ENCODE peak calls at places on chromosome 19, in five cellular contexts. One of them, this sample, is unnamed.
A peak's percentile ranks its signal among the peaks of the same experiment; 100 is the strongest.

GRCh38 chr19:1377176-1377964 is 6.3 kb upstream of the NDUFS7 start:
- DNase-seq in upper lobe of right lung: no peak
- DNase-seq in lower lobe of right lung: no peak
- DNase-seq in mucosa of descending colon: no peak
- DNase-seq in neural progenitor cell: no peak
- DNase-seq in this sample: no peak

GRCh38 chr19:48696353-48697010 is 711 bp downstream of the FUT2 start:
- DNase-seq in upper lobe of right lung: no peak
- DNase-seq in lower lobe of right lung: no peak
- DNase-seq in mucosa of descending colon: peak; percentile 59
- DNase-seq in neural progenitor cell: peak; percentile 61
- DNase-seq in this sample: no peak

GRCh38 chr19:41886761-41887710 is 4.1 kb downstream of the ARHGEF1 start:
- DNase-seq in upper lobe of right lung: no peak
- DNase-seq in lower lobe of right lung: no peak
- DNase-seq in mucosa of descending colon: no peak
- DNase-seq in neural progenitor cell: no peak
- DNase-seq in this sample: no peak

GRCh38 chr19:45554481-45554880 is 30.1 kb downstream of the OPA3 start:
- DNase-seq in upper lobe of right lung: no peak
- DNase-seq in lower lobe of right lung: no peak
- DNase-seq in mucosa of descending colon: no peak
- DNase-seq in neural progenitor cell: no peak
- DNase-seq in this sample: no peak

GRCh38 chr19:308471-309205 is 17.4 kb upstream of the PLPP2 start:
- DNase-seq in upper lobe of right lung: peak; percentile 63
- DNase-seq in lower lobe of right lung: no peak
- DNase-seq in mucosa of descending colon: no peak
- DNase-seq in neural progenitor cell: no peak
- DNase-seq in this sample: no peak

GRCh38 chr19:14383556-14383897 is 2.3 kb downstream of the ADGRE5 start:
- DNase-seq in upper lobe of right lung: no peak
- DNase-seq in lower lobe of right lung: no peak
- DNase-seq in mucosa of descending colon: peak; percentile 52
- DNase-seq in neural progenitor cell: no peak
- DNase-seq in this sample: peak; percentile 63

GRCh38 chr19:46481187-46481586 is 9.8 kb upstream of the PNMA8A start:
- DNase-seq in upper lobe of right lung: no peak
- DNase-seq in lower lobe of right lung: no peak
- DNase-seq in mucosa of descending colon: no peak
- DNase-seq in neural progenitor cell: no peak
- DNase-seq in this sample: no peak

GRCh38 chr19:3507371-3508120 is 1.4 kb downstream of the FZR1 start:
- DNase-seq in upper lobe of right lung: no peak
- DNase-seq in lower lobe of right lung: no peak
- DNase-seq in mucosa of descending colon: peak; percentile 41
- DNase-seq in neural progenitor cell: peak; percentile 41
- DNase-seq in this sample: no peak

GRCh38 chr19:12985049-12985776 is 10.1 kb upstream of the NFIX start:
- DNase-seq in upper lobe of right lung: no peak
- DNase-seq in lower lobe of right lung: no peak
- DNase-seq in mucosa of descending colon: peak; percentile 86
- DNase-seq in neural progenitor cell: peak; percentile 36
- DNase-seq in this sample: no peak

GRCh38 chr19:3655402-3656072 is 28.9 kb upstream of the CACTIN start:
- DNase-seq in upper lobe of right lung: no peak
- DNase-seq in lower lobe of right lung: no peak
- DNase-seq in mucosa of descending colon: no peak
- DNase-seq in neural progenitor cell: no peak
- DNase-seq in this sample: peak; percentile 90

GRCh38 chr19:51219307-51219706 is 5.6 kb upstream of the CD33 start:
- DNase-seq in upper lobe of right lung: no peak
- DNase-seq in lower lobe of right lung: no peak
- DNase-seq in mucosa of descending colon: no peak
- DNase-seq in neural progenitor cell: no peak
- DNase-seq in this sample: no peak

GRCh38 chr19:31214086-31214485 is 135.2 kb downstream of the TSHZ3 start:
- DNase-seq in upper lobe of right lung: peak; percentile 65
- DNase-seq in lower lobe of right lung: peak; percentile 61
- DNase-seq in mucosa of descending colon: peak; percentile 71
- DNase-seq in neural progenitor cell: no peak
- DNase-seq in this sample: peak; percentile 99

DNA sequence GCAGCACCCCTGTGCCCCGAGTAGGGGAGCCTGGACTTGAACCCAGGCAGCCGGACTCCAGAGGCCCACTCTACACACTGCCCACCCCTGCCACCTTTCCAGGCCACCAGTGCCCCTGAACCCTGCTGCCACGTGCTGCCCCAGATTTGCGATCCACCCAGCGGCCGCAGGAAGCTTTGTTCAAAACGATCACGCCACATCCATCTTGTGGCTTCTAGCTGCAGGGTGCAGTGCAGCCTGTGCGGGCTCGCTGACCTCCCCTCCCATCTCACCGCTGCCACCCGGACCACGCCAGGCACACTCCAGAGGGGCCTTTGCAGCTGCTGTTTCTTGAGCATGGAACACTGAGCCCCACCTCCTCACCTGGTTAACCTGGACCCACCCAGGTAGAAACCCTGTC is 3.8 kb downstream of the RAVER1 start:
- DNase-seq in upper lobe of right lung: no peak
- DNase-seq in lower lobe of right lung: no peak
- DNase-seq in mucosa of descending colon: no peak
- DNase-seq in neural progenitor cell: no peak
- DNase-seq in this sample: no peak
- H3K36me3 ChIP-seq in upper lobe of right lung: peaks cover 59% of the 10 kb centered on the region
- H3K36me3 ChIP-seq in lower lobe of right lung: peaks cover 63% of the 10 kb centered on the region
- H3K36me3 ChIP-seq in mucosa of descending colon: peaks cover 17% of the 10 kb centered on the region
- H3K36me3 ChIP-seq in neural progenitor cell: peaks cover 9% of the 10 kb centered on the region
- H3K36me3 ChIP-seq in this sample: peaks cover 76% of the 10 kb centered on the region

DNA sequence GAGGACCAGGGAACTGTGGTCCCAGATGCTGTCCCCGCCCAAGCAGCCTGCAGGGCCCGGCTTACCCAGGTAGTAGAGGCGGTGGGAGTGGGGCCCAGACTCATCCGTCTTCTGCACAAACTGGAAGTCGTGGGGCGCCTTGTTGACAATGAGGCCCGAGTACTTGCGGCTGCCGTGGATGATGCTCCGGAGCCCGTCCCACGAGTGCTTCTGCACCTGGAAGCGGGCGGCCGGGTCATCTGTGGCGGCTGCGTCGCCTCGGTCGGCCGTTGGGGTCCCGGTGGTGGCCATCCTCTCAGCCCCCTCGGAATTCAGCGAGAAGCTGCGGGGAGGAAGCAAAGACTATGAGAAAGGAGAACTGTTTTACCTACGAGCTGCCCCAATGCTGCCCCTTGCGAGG is 9.6 kb downstream of the DPP9 start:
- DNase-seq in upper lobe of right lung: no peak
- DNase-seq in lower lobe of right lung: no peak
- DNase-seq in mucosa of descending colon: no peak
- DNase-seq in neural progenitor cell: no peak
- DNase-seq in this sample: no peak
- H3K4me3 ChIP-seq in upper lobe of right lung: no peak overlapping the region
- H3K4me3 ChIP-seq in lower lobe of right lung: no peak overlapping the region
- H3K4me3 ChIP-seq in mucosa of descending colon: no peak overlapping the region
- H3K4me3 ChIP-seq in neural progenitor cell: no peak overlapping the region
- H3K4me3 ChIP-seq in this sample: no peak overlapping the region

DNA sequence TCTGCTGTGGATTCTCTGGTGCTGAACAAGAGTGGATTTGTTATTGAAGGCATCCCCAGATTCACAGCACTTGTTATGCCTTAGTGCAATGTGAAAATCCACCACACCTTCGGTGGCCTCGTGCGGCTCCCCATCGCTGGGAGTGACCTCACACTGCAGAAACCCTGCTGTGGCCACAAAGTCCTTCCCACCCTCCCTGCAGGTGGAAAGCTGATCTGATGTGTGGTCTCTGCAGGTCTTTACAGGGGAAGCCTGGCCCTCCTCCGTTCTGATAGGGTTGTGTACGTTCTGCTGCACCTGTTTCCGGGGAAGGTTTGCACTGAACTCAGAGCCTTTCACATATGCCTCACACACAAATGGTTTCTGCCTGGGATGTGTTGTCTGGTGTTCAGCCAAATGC is 5.0 kb downstream of the ZNF792 start:
- DNase-seq in upper lobe of right lung: no peak
- DNase-seq in lower lobe of right lung: no peak
- DNase-seq in mucosa of descending colon: no peak
- DNase-seq in neural progenitor cell: no peak
- DNase-seq in this sample: no peak
- H3K9me3 ChIP-seq in upper lobe of right lung: peaks cover 55% of the 10 kb centered on the region
- H3K9me3 ChIP-seq in lower lobe of right lung: peaks cover 74% of the 10 kb centered on the region
- H3K9me3 ChIP-seq in mucosa of descending colon: peaks cover 74% of the 10 kb centered on the region
- H3K9me3 ChIP-seq in neural progenitor cell: peaks cover 29% of the 10 kb centered on the region
- H3K9me3 ChIP-seq in this sample: peaks cover 38% of the 10 kb centered on the region

DNA sequence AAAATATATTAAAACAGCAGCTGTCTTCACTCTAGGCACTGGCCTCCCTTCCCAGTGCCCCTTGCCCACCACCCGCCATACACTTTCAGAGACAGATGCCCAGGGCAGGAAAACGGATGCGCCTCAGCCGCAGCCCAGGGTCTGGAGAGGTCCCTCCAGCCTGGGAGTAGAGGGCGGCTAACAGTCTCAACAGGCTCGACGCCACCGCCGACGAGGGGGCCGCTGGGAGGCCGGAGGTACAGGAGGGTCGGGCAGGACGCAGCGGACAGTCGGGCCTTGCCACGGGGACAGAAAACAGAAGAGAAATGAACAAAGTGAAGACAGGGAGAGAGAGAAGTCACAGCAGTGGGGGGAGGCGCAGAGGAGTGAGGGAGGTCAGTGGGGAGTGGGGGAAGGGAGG is 27.1 kb downstream of the C19orf47 start:
- DNase-seq in upper lobe of right lung: peak; percentile 46
- DNase-seq in lower lobe of right lung: no peak
- DNase-seq in mucosa of descending colon: no peak
- DNase-seq in neural progenitor cell: no peak
- DNase-seq in this sample: no peak
- H3K36me3 ChIP-seq in upper lobe of right lung: peaks cover 57% of the 10 kb centered on the region
- H3K36me3 ChIP-seq in lower lobe of right lung: peaks cover 68% of the 10 kb centered on the region
- H3K36me3 ChIP-seq in mucosa of descending colon: no peaks in the 10 kb centered on the region
- H3K36me3 ChIP-seq in neural progenitor cell: no peaks in the 10 kb centered on the region
- H3K36me3 ChIP-seq in this sample: peaks cover 60% of the 10 kb centered on the region

DNA sequence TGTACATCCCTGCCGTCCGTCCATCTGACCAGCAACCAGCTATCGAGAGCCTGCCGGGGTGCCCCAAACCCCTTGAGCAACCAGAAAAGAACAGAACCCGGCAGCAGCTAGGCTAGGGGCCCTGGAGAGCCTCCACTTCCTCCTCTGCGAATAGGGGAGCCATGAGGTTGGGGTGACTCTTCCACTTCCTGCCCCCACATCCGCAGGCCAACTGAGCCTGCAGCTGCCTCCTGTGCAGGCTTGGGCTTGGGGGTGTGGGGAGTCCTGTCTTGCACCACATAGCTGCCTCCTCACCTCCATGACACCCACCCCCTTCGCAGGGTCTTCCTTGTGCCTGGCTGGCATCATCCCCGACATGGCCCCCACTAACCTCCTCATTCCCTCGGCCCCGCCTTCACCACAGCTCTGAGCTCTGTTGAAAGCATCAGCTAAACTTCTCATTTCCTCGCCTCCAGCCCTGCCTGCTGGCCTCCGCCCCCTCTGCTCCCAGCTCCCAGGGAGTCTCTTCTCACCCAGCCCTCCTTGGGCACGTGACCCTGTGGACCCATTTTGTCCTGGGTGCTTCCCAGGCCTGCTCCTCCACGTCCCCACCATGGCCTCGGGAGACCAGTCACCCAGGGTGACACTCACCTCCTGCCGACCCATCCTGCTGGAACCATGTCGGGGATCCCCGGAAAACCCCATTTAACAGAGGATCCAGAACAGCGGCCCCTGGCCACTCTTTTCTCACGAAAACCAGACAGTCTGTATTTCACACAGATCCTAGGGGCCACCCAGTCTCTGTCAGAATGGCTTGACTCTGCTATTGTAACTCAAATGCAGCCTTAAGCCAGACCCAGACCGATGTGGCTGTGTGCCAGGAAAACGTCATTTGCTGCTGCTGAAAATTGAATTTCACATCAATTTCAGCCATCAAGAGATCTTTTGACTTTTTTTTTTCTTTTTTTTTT is 50.4 kb downstream of the MYO9B start:
- DNase-seq in upper lobe of right lung: peak; percentile 86
- DNase-seq in lower lobe of right lung: peak; percentile 84
- DNase-seq in mucosa of descending colon: peak; percentile 63
- DNase-seq in neural progenitor cell: no peak
- DNase-seq in this sample: no peak
- H3K4me3 ChIP-seq in upper lobe of right lung: no peak overlapping the region
- H3K4me3 ChIP-seq in lower lobe of right lung: peak overlapping the region; percentile 27
- H3K4me3 ChIP-seq in mucosa of descending colon: no peak overlapping the region
- H3K4me3 ChIP-seq in neural progenitor cell: no peak overlapping the region
- H3K4me3 ChIP-seq in this sample: no peak overlapping the region

This sample was measured in MG63.